ENCODE peak calls at places on chromosomes 4 and X, in seven cellular contexts. F is naive thymus-derived CD4-positive, alpha-beta T cell; J is esophagus squamous epithelium; N is transverse colon; Q is suprapubic skin; E is Peyer's patch; H is fibroblast of lung. M is an unnamed sample.

GRCh38 chrX:24117288-24117687 is 32.2 kb upstream of the ZFX start:
- DNase-seq in Q (no peak), F (no peak), H (peak; percentile 72), N (no peak), E (no peak), J (no peak), M (no peak)

GRCh38 chr4:21012851-21013331 is 312.6 kb downstream of the PACRGL start:
- DNase-seq in F (no peak), N (no peak), E (no peak), J (no peak), Q (no peak), H (peak; percentile 48), M (no peak)

GRCh38 chr4:150283689-150284088 is 205.4 kb downstream of the DCLK2 start:
- DNase-seq in E (no peak), N (no peak), F (no peak), Q (no peak), H (peak; percentile 98), J (no peak), M (no peak)

GRCh38 chr4:1532549-1533395 is 126.5 kb upstream of the NKX1-1 start:
- DNase-seq in Q (no peak), H (no peak), J (no peak), F (no peak), E (no peak), N (no peak), M (no peak)

GRCh38 chrX:65300104-65300809 is 234.3 kb downstream of the LAS1L start:
- DNase-seq in F (no peak), H (no peak), Q (no peak), N (no peak), E (no peak), J (no peak), M (no peak)

GRCh38 chrX:20498851-20499635 is 232.3 kb upstream of the RPS6KA3 start:
- DNase-seq in H (peak; percentile 47), E (no peak), F (no peak), Q (no peak), J (no peak), N (no peak), M (no peak)

GRCh38 chrX:33892670-33893069 is 239.4 kb downstream of the FAM47A start:
- DNase-seq in N (no peak), F (no peak), J (no peak), Q (no peak), E (no peak), H (no peak), M (no peak)

GRCh38 chr4:40881851-40882250 is 132.1 kb downstream of the NSUN7 start:
- DNase-seq in J (no peak), F (no peak), N (no peak), H (no peak), Q (no peak), E (no peak), M (no peak)

GRCh38 chrX:45274576-45274975 is 73.9 kb upstream of the DIPK2B start:
- DNase-seq in E (no peak), N (no peak), J (no peak), H (peak; percentile 55), Q (no peak), F (no peak), M (no peak)

GRCh38 chrX:115553171-115553570 is 7.8 kb upstream of the PLS3 start:
- DNase-seq in N (no peak), H (no peak), J (no peak), E (no peak), Q (no peak), F (no peak), M (no peak)

GRCh38 chr4:123412700-123413512 is 16.3 kb downstream of the SPRY1 start:
- DNase-seq in N (no peak), H (peak; percentile 81), E (no peak), J (no peak), F (no peak), Q (no peak), M (no peak)

GRCh38 chrX:113075521-113075920 is 234.9 kb upstream of the AMOT start:
- DNase-seq in N (no peak), F (no peak), J (no peak), E (no peak), H (no peak), Q (no peak), M (no peak)

GRCh38 chr4:106287353-106287969 is 28.5 kb downstream of the TBCK start:
- DNase-seq in E (no peak), J (no peak), Q (no peak), H (peak; percentile 69), N (no peak), F (no peak), M (no peak)

GRCh38 chrX:153687121-153688039 is at the start of gene SLC6A8:
- DNase-seq in E (peak; percentile 77), J (no peak), Q (peak; percentile 84), N (peak; percentile 71), H (peak; percentile 53), F (peak; percentile 43), M (no peak)
- H3K4me3 ChIP-seq in E (peak within 1 kb of the TSS; percentile 60), J (peak within 1 kb of the TSS; percentile 42), Q (peak within 1 kb of the TSS; percentile 50), N (peak within 1 kb of the TSS; percentile 32), H (peak within 1 kb of the TSS; percentile 17), F (no peak within 1 kb of the TSS), M (peak within 1 kb of the TSS; percentile 53)

GRCh38 chr4:179128299-179128698 is 1686.1 kb upstream of the AGA start:
- DNase-seq in N (no peak), J (no peak), H (no peak), Q (no peak), E (no peak), F (no peak), M (no peak)

GRCh38 chr4:179124419-179124818 is 1682.2 kb upstream of the AGA start:
- DNase-seq in F (no peak), N (no peak), J (no peak), Q (no peak), E (no peak), H (no peak), M (no peak)

GRCh38 chr4:179125870-179126269 is 1683.6 kb upstream of the AGA start:
- DNase-seq in Q (no peak), N (no peak), H (no peak), E (no peak), F (no peak), J (no peak), M (no peak)

GRCh38 chr4:179124957-179125356 is 1682.7 kb upstream of the AGA start:
- DNase-seq in N (no peak), J (no peak), H (no peak), Q (no peak), F (no peak), E (no peak), M (no peak)

DNA sequence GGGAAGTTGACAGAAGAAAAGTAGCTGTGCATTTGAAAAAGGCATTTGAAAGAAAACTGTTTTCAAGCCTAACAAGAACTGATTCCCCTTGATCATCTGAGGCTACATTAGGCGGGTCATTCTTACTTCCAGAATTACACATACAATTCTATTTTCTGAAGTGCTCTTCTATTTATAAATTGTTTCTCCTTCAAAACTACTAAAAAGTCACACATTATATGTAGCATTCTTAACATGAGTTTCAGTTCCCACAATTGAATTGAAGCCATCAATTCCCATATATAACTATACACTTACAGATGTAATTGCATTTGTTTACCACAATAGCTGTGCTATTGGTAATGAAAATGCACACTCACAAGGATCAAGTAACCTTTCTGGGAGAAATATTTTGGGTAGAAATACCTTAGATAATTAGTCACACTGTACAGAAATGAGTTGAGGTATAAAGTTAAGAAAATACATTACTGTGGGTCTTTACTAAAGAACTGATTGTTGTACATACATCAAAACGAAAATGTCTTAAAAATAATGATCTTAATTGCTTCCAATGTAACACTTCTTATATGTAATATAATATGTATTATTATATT is 1688.0 kb upstream of the AGA start:
- DNase-seq in J (no peak), E (no peak), N (no peak), H (no peak), Q (no peak), F (no peak), M (no peak)
- H3K4me1 ChIP-seq in J (no peaks in the 10 kb centered on the region), E (no peaks in the 10 kb centered on the region), N (no peaks in the 10 kb centered on the region), H (no peaks in the 10 kb centered on the region), Q (no peaks in the 10 kb centered on the region), F (no peaks in the 10 kb centered on the region), M (no peaks in the 10 kb centered on the region)

GRCh38 chr4:173270312-173271027 is 63.7 kb downstream of the HMGB2 start:
- DNase-seq in F (no peak), Q (no peak), H (peak; percentile 67), E (no peak), N (no peak), J (no peak), M (no peak)
- H3K4me3 ChIP-seq in F (no peak overlapping the region), Q (no peak overlapping the region), H (no peak overlapping the region), E (no peak overlapping the region), N (no peak overlapping the region), J (no peak overlapping the region), M (no peak overlapping the region)

DNA sequence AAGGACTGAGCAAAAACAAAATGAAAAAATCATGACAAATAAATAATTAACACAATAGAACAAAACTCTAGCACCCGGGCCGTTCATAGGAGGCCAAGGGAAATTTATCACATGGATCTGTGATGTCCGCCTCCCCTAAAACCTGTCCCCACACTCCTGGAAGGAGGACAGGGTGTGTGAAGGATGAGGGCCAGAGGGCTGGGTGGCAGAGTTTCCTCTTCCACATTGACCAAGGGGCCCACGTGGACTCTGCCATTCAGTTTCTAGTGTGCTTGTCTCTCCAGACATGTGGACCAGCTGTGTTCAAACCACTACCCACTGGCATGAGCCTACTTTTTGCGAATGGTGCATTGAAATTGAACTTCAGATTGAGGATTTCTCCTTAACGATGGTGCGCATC is 6.3 kb downstream of the PRRG3 start:
- DNase-seq in N (no peak), J (no peak), F (no peak), Q (no peak), E (peak; percentile 10), H (no peak), M (no peak)
- H3K4me1 ChIP-seq in N (no peaks in the 10 kb centered on the region), J (no peaks in the 10 kb centered on the region), F (no peaks in the 10 kb centered on the region), Q (no peaks in the 10 kb centered on the region), E (no peaks in the 10 kb centered on the region), H (no peaks in the 10 kb centered on the region), M (no peaks in the 10 kb centered on the region)

DNA sequence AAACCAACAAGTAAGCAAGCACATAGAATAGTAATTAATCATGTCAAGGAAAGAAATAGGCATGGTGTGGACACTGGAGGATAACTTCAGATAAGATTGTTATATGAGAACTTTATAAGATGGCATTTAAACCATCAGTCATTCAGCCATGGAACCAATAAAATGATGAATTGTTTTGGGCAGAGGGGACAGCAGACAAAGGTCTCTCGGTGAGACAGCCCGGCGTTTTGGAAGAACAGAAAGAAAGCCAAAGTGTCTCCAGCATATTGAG is 809 bp upstream of the PPM1K start:
- DNase-seq in E (no peak), J (no peak), F (no peak), N (no peak), H (no peak), Q (no peak), M (no peak)
- H3K4me3 ChIP-seq in E (peak overlapping the region; percentile 69), J (peak overlapping the region; percentile 65), F (peak overlapping the region; percentile 87), N (peak overlapping the region; percentile 30), H (peak overlapping the region; percentile 85), Q (peak overlapping the region; percentile 95), M (peak overlapping the region; percentile 69)

GRCh38 chr4:139887962-139888735 is 222.5 kb downstream of the MGST2 start:
- DNase-seq in Q (no peak), H (no peak), J (no peak), F (no peak), N (peak; percentile 16), E (no peak), M (no peak)
- H3K4me1 ChIP-seq in Q (peaks cover 42% of the 10 kb centered on the region), H (peaks cover 5% of the 10 kb centered on the region), J (peaks cover 23% of the 10 kb centered on the region), F (no peaks in the 10 kb centered on the region), N (peaks cover 23% of the 10 kb centered on the region), E (no peaks in the 10 kb centered on the region), M (no peaks in the 10 kb centered on the region)

DNA sequence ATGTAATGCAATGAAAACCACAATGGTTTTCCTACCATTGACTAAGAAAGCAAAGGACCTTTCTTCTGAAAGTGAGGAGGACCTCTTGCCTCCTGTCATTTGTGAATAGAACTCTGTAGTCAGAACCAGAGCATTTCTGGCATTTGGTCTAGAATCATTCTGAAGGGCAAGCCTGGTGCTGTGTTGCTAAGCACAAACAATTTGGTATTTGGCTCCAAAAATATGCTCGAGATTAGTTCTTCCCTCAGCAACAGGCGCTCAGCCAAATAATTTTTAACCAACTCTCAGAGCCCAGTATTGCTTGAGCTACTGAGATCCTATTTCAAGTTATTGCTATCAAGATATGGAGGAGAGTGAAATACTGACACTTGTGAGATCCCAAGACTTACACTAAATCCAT is 71.0 kb downstream of the SNCA start:
- DNase-seq in N (no peak), H (peak; percentile 89), J (no peak), E (no peak), F (no peak), Q (no peak), M (no peak)
- H3K4me3 ChIP-seq in N (no peak overlapping the region), H (no peak overlapping the region), J (no peak overlapping the region), E (no peak overlapping the region), F (no peak overlapping the region), Q (no peak overlapping the region), M (peak overlapping the region; percentile 19)